ENCODE peak calls at places on chromosome 7, in seven cellular contexts. One of them, this sample, is unnamed.

GRCh38 chr7:150735596-150736358 is 1.4 kb upstream of the GIMAP5 start:
- DNase-seq in H9: peak; percentile 81
- DNase-seq in PC-3: no peak
- DNase-seq in HCT116: no peak
- DNase-seq in neural progenitor cell: peak; percentile 49
- DNase-seq in K562: no peak
- DNase-seq in fibroblast of lung: no peak
- DNase-seq in this sample: peak; percentile 84

GRCh38 chr7:36923185-36923584 is 198.9 kb upstream of the AOAH start:
- DNase-seq in fibroblast of lung: no peak
- DNase-seq in neural progenitor cell: no peak
- DNase-seq in PC-3: no peak
- DNase-seq in K562: no peak
- DNase-seq in HCT116: no peak
- DNase-seq in H9: no peak
- DNase-seq in this sample: no peak

GRCh38 chr7:7773334-7774308 is 55.2 kb upstream of the RPA3 start:
- DNase-seq in K562: no peak
- DNase-seq in fibroblast of lung: no peak
- DNase-seq in H9: no peak
- DNase-seq in PC-3: no peak
- DNase-seq in neural progenitor cell: no peak
- DNase-seq in HCT116: no peak
- DNase-seq in this sample: no peak

GRCh38 chr7:119482209-119482608 is 790.8 kb upstream of the KCND2 start:
- DNase-seq in PC-3: peak; percentile 50
- DNase-seq in HCT116: peak; percentile 43
- DNase-seq in H9: peak; percentile 77
- DNase-seq in fibroblast of lung: peak; percentile 2
- DNase-seq in K562: peak; percentile 32
- DNase-seq in neural progenitor cell: peak; percentile 62
- DNase-seq in this sample: peak; percentile 85

GRCh38 chr7:129773328-129773731 is 161.8 kb downstream of the NRF1 start:
- DNase-seq in HCT116: no peak
- DNase-seq in K562: no peak
- DNase-seq in PC-3: no peak
- DNase-seq in fibroblast of lung: no peak
- DNase-seq in H9: no peak
- DNase-seq in neural progenitor cell: no peak
- DNase-seq in this sample: peak; percentile 53

GRCh38 chr7:91685544-91685943 is 195.0 kb downstream of the MTERF1 start:
- DNase-seq in fibroblast of lung: peak; percentile 82
- DNase-seq in HCT116: no peak
- DNase-seq in H9: no peak
- DNase-seq in PC-3: no peak
- DNase-seq in K562: no peak
- DNase-seq in neural progenitor cell: no peak
- DNase-seq in this sample: no peak

GRCh38 chr7:68317476-68317875 is 1280.8 kb upstream of the AUTS2 start:
- DNase-seq in HCT116: no peak
- DNase-seq in fibroblast of lung: no peak
- DNase-seq in PC-3: no peak
- DNase-seq in neural progenitor cell: no peak
- DNase-seq in K562: no peak
- DNase-seq in H9: no peak
- DNase-seq in this sample: no peak

GRCh38 chr7:100570954-100571828 is 2.5 kb downstream of the SAP25 start:
- DNase-seq in H9: peak; percentile 79
- DNase-seq in HCT116: no peak
- DNase-seq in K562: no peak
- DNase-seq in fibroblast of lung: peak; percentile 40
- DNase-seq in PC-3: no peak
- DNase-seq in neural progenitor cell: peak; percentile 38
- DNase-seq in this sample: peak; percentile 83

GRCh38 chr7:7705316-7705715 is 13.1 kb downstream of the RPA3 start:
- DNase-seq in K562: no peak
- DNase-seq in H9: no peak
- DNase-seq in fibroblast of lung: no peak
- DNase-seq in HCT116: no peak
- DNase-seq in neural progenitor cell: no peak
- DNase-seq in PC-3: no peak
- DNase-seq in this sample: no peak

GRCh38 chr7:150871601-150872000 is 19.3 kb downstream of the AOC1 start:
- DNase-seq in PC-3: no peak
- DNase-seq in neural progenitor cell: no peak
- DNase-seq in H9: no peak
- DNase-seq in HCT116: no peak
- DNase-seq in K562: no peak
- DNase-seq in fibroblast of lung: peak; percentile 3
- DNase-seq in this sample: no peak

GRCh38 chr7:141674702-141675101 is 27.3 kb downstream of the DENND11 start:
- DNase-seq in neural progenitor cell: peak; percentile 80
- DNase-seq in HCT116: no peak
- DNase-seq in PC-3: no peak
- DNase-seq in H9: peak; percentile 82
- DNase-seq in fibroblast of lung: peak; percentile 21
- DNase-seq in K562: peak; percentile 71
- DNase-seq in this sample: peak; percentile 86

GRCh38 chr7:96034940-96035727 is 262.8 kb downstream of the DYNC1I1 start:
- DNase-seq in H9: no peak
- DNase-seq in HCT116: no peak
- DNase-seq in neural progenitor cell: no peak
- DNase-seq in K562: no peak
- DNase-seq in PC-3: no peak
- DNase-seq in fibroblast of lung: no peak
- DNase-seq in this sample: no peak

GRCh38 chr7:16668049-16668858 is 22.3 kb downstream of the BZW2 start:
- DNase-seq in fibroblast of lung: peak; percentile 100
- DNase-seq in K562: peak; percentile 72
- DNase-seq in H9: no peak
- DNase-seq in neural progenitor cell: no peak
- DNase-seq in PC-3: peak; percentile 99
- DNase-seq in HCT116: peak; percentile 91
- DNase-seq in this sample: no peak
- TF ChIP-seq CTCF in fibroblast of lung: no peak
- TF ChIP-seq CTCF in K562: no peak
- TF ChIP-seq CTCF in H9: no peak
- TF ChIP-seq CTCF in neural progenitor cell: no peak
- TF ChIP-seq CTCF in PC-3: no peak
- TF ChIP-seq CTCF in HCT116: no peak
- TF ChIP-seq CTCF in this sample: no peak

GRCh38 chr7:99500637-99501009 is 542 bp upstream of the ZNF394 start:
- DNase-seq in K562: no peak
- DNase-seq in PC-3: no peak
- DNase-seq in fibroblast of lung: no peak
- DNase-seq in HCT116: no peak
- DNase-seq in H9: no peak
- DNase-seq in neural progenitor cell: no peak
- DNase-seq in this sample: no peak
- H3K9ac ChIP-seq in K562: peak overlapping the region; percentile 99
- H3K9ac ChIP-seq in PC-3: peak overlapping the region; percentile 85
- H3K9ac ChIP-seq in fibroblast of lung: peak overlapping the region; percentile 95
- H3K9ac ChIP-seq in HCT116: peak overlapping the region; percentile 85
- H3K9ac ChIP-seq in H9: peak overlapping the region; percentile 23
- H3K9ac ChIP-seq in neural progenitor cell: peak overlapping the region; percentile 51
- H3K9ac ChIP-seq in this sample: peak overlapping the region; percentile 71

GRCh38 chr7:27123021-27123476 is 7.5 kb downstream of the HOXA4 start:
- DNase-seq in K562: no peak
- DNase-seq in neural progenitor cell: no peak
- DNase-seq in HCT116: no peak
- DNase-seq in H9: no peak
- DNase-seq in PC-3: no peak
- DNase-seq in fibroblast of lung: peak; percentile 72
- DNase-seq in this sample: no peak
- H3K27ac ChIP-seq in K562: no peak overlapping the region
- H3K27ac ChIP-seq in neural progenitor cell: no peak overlapping the region
- H3K27ac ChIP-seq in HCT116: no peak overlapping the region
- H3K27ac ChIP-seq in H9: no peak overlapping the region
- H3K27ac ChIP-seq in PC-3: no peak overlapping the region
- H3K27ac ChIP-seq in fibroblast of lung: peak overlapping the region; percentile 74
- H3K27ac ChIP-seq in this sample: no peak overlapping the region

DNA sequence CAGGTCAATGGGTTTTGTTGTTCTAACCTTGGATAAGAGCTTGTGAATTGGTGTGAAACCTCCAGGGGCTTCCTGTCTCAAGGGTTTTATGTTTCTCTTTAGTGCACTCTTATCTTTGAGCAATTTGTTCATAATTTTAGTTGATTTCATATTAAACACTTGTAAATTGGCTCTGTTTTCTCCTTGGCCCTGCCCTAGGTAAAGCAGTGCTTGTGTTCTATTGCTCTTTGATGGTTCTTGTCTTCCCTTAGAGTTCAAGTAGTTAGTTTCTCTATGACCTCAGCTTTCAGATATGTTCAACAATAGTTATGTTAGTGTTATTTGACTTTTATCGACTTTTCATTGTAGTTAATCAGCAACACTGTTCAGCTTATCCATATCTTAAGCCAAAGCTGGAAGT is 566.4 kb upstream of the POT1 start:
- DNase-seq in fibroblast of lung: no peak
- DNase-seq in PC-3: no peak
- DNase-seq in HCT116: no peak
- DNase-seq in H9: no peak
- DNase-seq in neural progenitor cell: no peak
- DNase-seq in K562: no peak
- DNase-seq in this sample: no peak
- TF ChIP-seq CTCF in fibroblast of lung: no peak
- TF ChIP-seq CTCF in PC-3: no peak
- TF ChIP-seq CTCF in HCT116: no peak
- TF ChIP-seq CTCF in H9: no peak
- TF ChIP-seq CTCF in neural progenitor cell: no peak
- TF ChIP-seq CTCF in K562: no peak
- TF ChIP-seq CTCF in this sample: no peak

This sample was measured in endodermal cell.